ENCODE peak calls at places on chromosome 9, in six cellular contexts. One of them, this sample, is unnamed. For H3K4me1 and H3K27me3, the result is how much of the 10 kb centered on the place peaks cover.

GRCh38 chr9:121367651-121368510 is 2.2 kb downstream of the STOM start:
- DNase-seq in fibroblast of lung: no peak
- DNase-seq in psoas muscle: no peak
- DNase-seq in upper lobe of right lung: no peak
- DNase-seq in body of pancreas: no peak
- DNase-seq in heart right ventricle: no peak
- DNase-seq in this sample: no peak

GRCh38 chr9:32986971-32987370 is 14.5 kb downstream of the APTX start:
- DNase-seq in fibroblast of lung: peak
- DNase-seq in psoas muscle: no peak
- DNase-seq in upper lobe of right lung: no peak
- DNase-seq in body of pancreas: no peak
- DNase-seq in heart right ventricle: no peak
- DNase-seq in this sample: peak

GRCh38 chr9:5971740-5972139 is 43.7 kb downstream of the RANBP6 start:
- DNase-seq in fibroblast of lung: peak
- DNase-seq in psoas muscle: no peak
- DNase-seq in upper lobe of right lung: no peak
- DNase-seq in body of pancreas: no peak
- DNase-seq in heart right ventricle: no peak
- DNase-seq in this sample: no peak

GRCh38 chr9:131754846-131755245 is 15.0 kb upstream of the RAPGEF1 start:
- DNase-seq in fibroblast of lung: no peak
- DNase-seq in psoas muscle: no peak
- DNase-seq in upper lobe of right lung: no peak
- DNase-seq in body of pancreas: no peak
- DNase-seq in heart right ventricle: no peak
- DNase-seq in this sample: peak

GRCh38 chr9:4375424-4376195 is 75.7 kb upstream of the GLIS3 start:
- DNase-seq in fibroblast of lung: peak
- DNase-seq in psoas muscle: no peak
- DNase-seq in upper lobe of right lung: no peak
- DNase-seq in body of pancreas: no peak
- DNase-seq in heart right ventricle: no peak
- DNase-seq in this sample: no peak

GRCh38 chr9:129351642-129352151 is 173.6 kb upstream of the IER5L start:
- DNase-seq in fibroblast of lung: no peak
- DNase-seq in psoas muscle: no peak
- DNase-seq in upper lobe of right lung: no peak
- DNase-seq in body of pancreas: no peak
- DNase-seq in heart right ventricle: no peak
- DNase-seq in this sample: no peak

GRCh38 chr9:131762356-131762932 is 22.6 kb upstream of the RAPGEF1 start:
- DNase-seq in fibroblast of lung: peak
- DNase-seq in psoas muscle: peak
- DNase-seq in upper lobe of right lung: peak
- DNase-seq in body of pancreas: peak
- DNase-seq in heart right ventricle: peak
- DNase-seq in this sample: peak

GRCh38 chr9:16032799-16033198 is 480.0 kb downstream of the CCDC171 start:
- DNase-seq in fibroblast of lung: peak
- DNase-seq in psoas muscle: no peak
- DNase-seq in upper lobe of right lung: no peak
- DNase-seq in body of pancreas: no peak
- DNase-seq in heart right ventricle: no peak
- DNase-seq in this sample: peak

GRCh38 chr9:121771851-121772599 is 120.6 kb downstream of the DAB2IP start:
- DNase-seq in fibroblast of lung: peak
- DNase-seq in psoas muscle: peak
- DNase-seq in upper lobe of right lung: peak
- DNase-seq in body of pancreas: peak
- DNase-seq in heart right ventricle: no peak
- DNase-seq in this sample: no peak

GRCh38 chr9:16258708-16259107 is 611.8 kb downstream of the BNC2 start:
- DNase-seq in fibroblast of lung: no peak
- DNase-seq in psoas muscle: no peak
- DNase-seq in upper lobe of right lung: no peak
- DNase-seq in body of pancreas: no peak
- DNase-seq in heart right ventricle: no peak
- DNase-seq in this sample: no peak

GRCh38 chr9:133169102-133169501 is 5.4 kb upstream of the GBGT1 start:
- DNase-seq in fibroblast of lung: no peak
- DNase-seq in psoas muscle: no peak
- DNase-seq in upper lobe of right lung: no peak
- DNase-seq in body of pancreas: no peak
- DNase-seq in heart right ventricle: no peak
- DNase-seq in this sample: no peak

GRCh38 chr9:35521708-35522107 is 31.8 kb downstream of the RUSC2 start:
- DNase-seq in fibroblast of lung: peak
- DNase-seq in psoas muscle: peak
- DNase-seq in upper lobe of right lung: no peak
- DNase-seq in body of pancreas: no peak
- DNase-seq in heart right ventricle: no peak
- DNase-seq in this sample: no peak

GRCh38 chr9:113649054-113649453 is 185.5 kb downstream of the RGS3 start:
- DNase-seq in fibroblast of lung: peak
- DNase-seq in psoas muscle: peak
- DNase-seq in upper lobe of right lung: peak
- DNase-seq in body of pancreas: peak
- DNase-seq in heart right ventricle: peak
- DNase-seq in this sample: peak

GRCh38 chr9:3444016-3444415 is 81.8 kb downstream of the RFX3 start:
- DNase-seq in fibroblast of lung: no peak
- DNase-seq in psoas muscle: no peak
- DNase-seq in upper lobe of right lung: no peak
- DNase-seq in body of pancreas: no peak
- DNase-seq in heart right ventricle: no peak
- DNase-seq in this sample: no peak

GRCh38 chr9:105293408-105293807 is 49.0 kb downstream of the SLC44A1 start:
- DNase-seq in fibroblast of lung: no peak
- DNase-seq in psoas muscle: no peak
- DNase-seq in upper lobe of right lung: no peak
- DNase-seq in body of pancreas: no peak
- DNase-seq in heart right ventricle: no peak
- DNase-seq in this sample: no peak

GRCh38 chr9:73470766-73471165 is 319.1 kb downstream of the ANXA1 start:
- DNase-seq in fibroblast of lung: no peak
- DNase-seq in psoas muscle: no peak
- DNase-seq in upper lobe of right lung: no peak
- DNase-seq in body of pancreas: no peak
- DNase-seq in heart right ventricle: no peak
- DNase-seq in this sample: no peak

GRCh38 chr9:110999379-110999778 is 38.9 kb downstream of the LPAR1 start:
- DNase-seq in fibroblast of lung: no peak
- DNase-seq in psoas muscle: no peak
- DNase-seq in upper lobe of right lung: no peak
- DNase-seq in body of pancreas: no peak
- DNase-seq in heart right ventricle: no peak
- DNase-seq in this sample: no peak

GRCh38 chr9:110994771-110995241 is 43.5 kb downstream of the LPAR1 start:
- DNase-seq in fibroblast of lung: no peak
- DNase-seq in psoas muscle: no peak
- DNase-seq in upper lobe of right lung: no peak
- DNase-seq in body of pancreas: no peak
- DNase-seq in heart right ventricle: no peak
- DNase-seq in this sample: no peak

GRCh38 chr9:110995511-110996340 is 42.5 kb downstream of the LPAR1 start:
- DNase-seq in fibroblast of lung: peak
- DNase-seq in psoas muscle: no peak
- DNase-seq in upper lobe of right lung: no peak
- DNase-seq in body of pancreas: no peak
- DNase-seq in heart right ventricle: no peak
- DNase-seq in this sample: no peak

GRCh38 chr9:110997847-110998246 is 40.4 kb downstream of the LPAR1 start:
- DNase-seq in fibroblast of lung: peak
- DNase-seq in psoas muscle: no peak
- DNase-seq in upper lobe of right lung: no peak
- DNase-seq in body of pancreas: no peak
- DNase-seq in heart right ventricle: no peak
- DNase-seq in this sample: no peak

DNA sequence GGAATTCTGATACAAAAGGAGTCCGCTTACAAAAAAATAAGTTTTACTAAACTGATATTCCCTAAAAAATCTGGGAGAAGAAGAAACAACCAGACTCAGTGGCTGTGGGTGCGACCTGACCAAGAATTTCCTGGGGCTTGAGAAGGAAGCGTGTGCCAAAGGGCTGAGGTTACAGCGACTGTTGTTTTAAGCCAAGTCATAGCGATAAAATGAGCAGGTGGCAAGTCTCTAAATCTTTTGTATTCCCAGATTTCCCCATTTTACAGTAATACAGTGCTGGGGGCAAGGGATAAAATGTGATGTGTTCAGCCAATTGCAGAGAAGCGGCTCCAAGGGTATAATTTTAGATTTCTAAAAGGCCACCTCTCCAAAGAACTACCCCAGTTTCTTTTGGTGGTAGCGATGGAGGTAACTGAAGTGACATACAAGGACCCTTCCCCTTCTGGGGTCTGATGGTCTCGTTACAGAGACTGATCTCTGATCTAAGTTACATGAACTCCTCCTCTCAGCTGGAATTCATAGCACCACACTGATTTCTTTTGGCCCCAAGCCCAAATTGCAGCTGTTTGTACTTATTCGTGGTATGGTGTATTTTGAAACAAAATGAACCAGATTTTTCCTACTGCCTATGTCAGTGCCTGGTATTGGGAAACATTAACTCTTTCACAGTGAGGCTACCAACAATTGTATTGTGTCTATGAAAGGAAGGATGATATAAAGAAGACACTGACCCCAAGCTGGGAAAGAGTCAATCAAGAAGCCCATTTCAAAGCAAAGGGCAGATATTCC is 41.6 kb downstream of the LPAR1 start:
- DNase-seq in fibroblast of lung: peak
- DNase-seq in psoas muscle: peak
- DNase-seq in upper lobe of right lung: no peak
- DNase-seq in body of pancreas: peak
- DNase-seq in heart right ventricle: peak
- DNase-seq in this sample: no peak
- H3K4me1 ChIP-seq in fibroblast of lung: under half
- H3K4me1 ChIP-seq in psoas muscle: under half
- H3K4me1 ChIP-seq in upper lobe of right lung: under half
- H3K4me1 ChIP-seq in body of pancreas: under half
- H3K4me1 ChIP-seq in heart right ventricle: under half
- H3K4me1 ChIP-seq in this sample: under half

GRCh38 chr9:134776080-134776796 is 104.4 kb upstream of the FCN2 start:
- DNase-seq in fibroblast of lung: peak
- DNase-seq in psoas muscle: no peak
- DNase-seq in upper lobe of right lung: no peak
- DNase-seq in body of pancreas: no peak
- DNase-seq in heart right ventricle: no peak
- DNase-seq in this sample: no peak
- H3K27me3 ChIP-seq in fibroblast of lung: under half
- H3K27me3 ChIP-seq in psoas muscle: under half
- H3K27me3 ChIP-seq in upper lobe of right lung: under half
- H3K27me3 ChIP-seq in body of pancreas: under half
- H3K27me3 ChIP-seq in heart right ventricle: under half
- H3K27me3 ChIP-seq in this sample: under half

GRCh38 chr9:89677696-89678393 is 73.0 kb downstream of the GADD45G start:
- DNase-seq in fibroblast of lung: no peak
- DNase-seq in psoas muscle: no peak
- DNase-seq in upper lobe of right lung: no peak
- DNase-seq in body of pancreas: peak
- DNase-seq in heart right ventricle: no peak
- DNase-seq in this sample: peak

GRCh38 chr9:89678394-89679005 is 73.7 kb downstream of the GADD45G start:
- DNase-seq in fibroblast of lung: no peak
- DNase-seq in psoas muscle: no peak
- DNase-seq in upper lobe of right lung: no peak
- DNase-seq in body of pancreas: peak
- DNase-seq in heart right ventricle: no peak
- DNase-seq in this sample: no peak

GRCh38 chr9:89674667-89675402 is 70.0 kb downstream of the GADD45G start:
- DNase-seq in fibroblast of lung: peak
- DNase-seq in psoas muscle: peak
- DNase-seq in upper lobe of right lung: no peak
- DNase-seq in body of pancreas: peak
- DNase-seq in heart right ventricle: no peak
- DNase-seq in this sample: peak

GRCh38 chr9:89676281-89676680 is 71.5 kb downstream of the GADD45G start:
- DNase-seq in fibroblast of lung: no peak
- DNase-seq in psoas muscle: peak
- DNase-seq in upper lobe of right lung: peak
- DNase-seq in body of pancreas: peak
- DNase-seq in heart right ventricle: peak
- DNase-seq in this sample: peak

DNA sequence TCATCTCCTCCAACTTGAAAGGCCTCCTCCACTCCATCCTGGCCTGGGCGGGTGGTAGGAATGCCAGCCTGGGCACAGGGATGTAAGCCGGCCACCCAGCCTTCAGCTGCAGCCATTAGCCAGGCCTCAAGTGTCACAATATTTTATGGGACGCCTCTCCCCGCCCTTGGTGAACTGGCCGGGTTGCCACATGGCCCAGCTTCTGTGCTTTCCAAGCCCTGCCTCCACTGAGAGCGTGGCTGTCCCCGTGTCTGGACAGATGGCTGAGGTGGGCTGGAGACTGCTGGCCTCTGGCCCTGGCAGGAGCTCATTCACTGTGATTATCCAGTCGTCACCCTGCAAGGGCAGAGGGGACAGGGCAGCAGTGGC is 70.6 kb downstream of the GADD45G start:
- DNase-seq in fibroblast of lung: no peak
- DNase-seq in psoas muscle: peak
- DNase-seq in upper lobe of right lung: no peak
- DNase-seq in body of pancreas: peak
- DNase-seq in heart right ventricle: peak
- DNase-seq in this sample: no peak
- H3K4me1 ChIP-seq in fibroblast of lung: under half
- H3K4me1 ChIP-seq in psoas muscle: under half
- H3K4me1 ChIP-seq in upper lobe of right lung: under half
- H3K4me1 ChIP-seq in body of pancreas: half or more
- H3K4me1 ChIP-seq in heart right ventricle: under half
- H3K4me1 ChIP-seq in this sample: under half

DNA sequence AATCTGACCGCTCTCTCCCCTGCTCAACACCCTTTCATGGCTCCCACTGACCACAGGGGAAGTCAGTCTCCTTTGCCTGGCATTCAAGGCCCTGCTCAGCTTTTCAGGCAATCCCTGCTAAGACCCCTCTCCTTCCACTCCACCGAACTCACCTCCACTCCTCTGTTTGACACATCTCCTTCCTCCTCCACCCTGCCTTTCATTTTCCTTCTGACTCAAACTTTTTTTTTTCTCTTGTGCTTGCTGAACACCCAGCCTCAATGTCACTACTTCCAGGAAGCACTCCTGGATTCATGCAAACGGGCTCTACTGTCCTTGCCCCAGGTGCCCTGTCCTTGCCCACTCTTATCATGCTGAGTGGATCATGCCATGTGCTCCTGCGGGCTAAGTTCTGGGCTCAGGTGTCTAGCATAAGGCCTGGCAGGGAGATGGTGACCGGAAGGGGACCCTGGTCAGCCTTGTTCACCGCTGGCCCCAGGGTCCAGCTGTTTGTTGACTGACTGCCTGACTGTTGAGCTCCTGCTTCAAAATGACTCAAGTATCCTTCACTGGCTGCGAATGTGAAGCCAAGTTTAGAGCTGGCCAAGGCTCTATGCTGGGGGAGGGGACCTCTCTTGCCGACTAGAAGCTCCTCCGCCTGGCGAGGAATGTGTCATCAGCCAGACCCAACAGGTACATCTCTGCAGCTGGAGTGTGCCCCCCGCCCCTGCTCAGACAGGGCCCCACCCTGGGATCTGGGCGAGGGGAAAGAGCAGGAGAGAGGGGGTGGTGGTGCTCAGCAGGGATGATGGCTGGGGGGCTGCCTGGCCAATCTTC is 6.2 kb downstream of the NR5A1 start:
- DNase-seq in fibroblast of lung: no peak
- DNase-seq in psoas muscle: no peak
- DNase-seq in upper lobe of right lung: no peak
- DNase-seq in body of pancreas: no peak
- DNase-seq in heart right ventricle: no peak
- DNase-seq in this sample: no peak
- H3K27me3 ChIP-seq in fibroblast of lung: under half
- H3K27me3 ChIP-seq in psoas muscle: under half
- H3K27me3 ChIP-seq in upper lobe of right lung: half or more
- H3K27me3 ChIP-seq in body of pancreas: under half
- H3K27me3 ChIP-seq in heart right ventricle: half or more
- H3K27me3 ChIP-seq in this sample: half or more

This sample was measured in endodermal cell.